ENCODE peak calls at places on chromosomes 3 and 15, in five cellular contexts. Z is breast epithelium, A is transverse colon, G is H1, O is K562. U is an unnamed sample.

GRCh38 chr3:66385066-66385465 is 115.8 kb downstream of the LRIG1 start:
- DNase-seq in Z (no peak), A (no peak), G (no peak), O (no peak), U (no peak)

GRCh38 chr15:78265137-78265460 is 737 bp downstream of the DNAJA4 start:
- DNase-seq in Z (no peak), A (no peak), G (no peak), O (no peak), U (no peak)

GRCh38 chr3:109396811-109397210 is 59.5 kb upstream of the DPPA4 start:
- DNase-seq in Z (no peak), A (no peak), G (no peak), O (no peak), U (no peak)

GRCh38 chr3:36852071-36852470 is 87.7 kb upstream of the DCLK3 start:
- DNase-seq in Z (no peak), A (no peak), G (no peak), O (no peak), U (no peak)

GRCh38 chr3:148102156-148102555 is 595.5 kb upstream of the AGTR1 start:
- DNase-seq in Z (no peak), A (no peak), G (no peak), O (no peak), U (no peak)

GRCh38 chr15:89656116-89656815 is 999 bp upstream of the KIF7 start:
- DNase-seq in Z (no peak), A (no peak), G (no peak), O (no peak), U (no peak)

GRCh38 chr3:53081318-53081717 is 35.4 kb upstream of the SFMBT1 start:
- DNase-seq in Z (no peak), A (no peak), G (no peak), O (no peak), U (no peak)

GRCh38 chr15:83794209-83794608 is 140.3 kb downstream of the ADAMTSL3 start:
- DNase-seq in Z (no peak), A (no peak), G (no peak), O (no peak), U (no peak)

GRCh38 chr15:66027268-66027806 is 158.0 kb downstream of the RAB11A start:
- DNase-seq in Z (no peak), A (peak), G (no peak), O (no peak), U (no peak)

GRCh38 chr3:190076601-190077444 is 43.9 kb downstream of the P3H2 start:
- DNase-seq in Z (peak), A (no peak), G (peak), O (no peak), U (peak)

GRCh38 chr3:187943677-187944390 is 198.6 kb upstream of the BCL6 start:
- DNase-seq in Z (no peak), A (no peak), G (no peak), O (no peak), U (peak)

GRCh38 chr15:42392309-42393024 is 33.2 kb downstream of the CAPN3 start:
- DNase-seq in Z (no peak), A (peak), G (no peak), O (no peak), U (no peak)

GRCh38 chr3:117184574-117184973 is 475.0 kb downstream of the TUSC7 start:
- DNase-seq in Z (no peak), A (no peak), G (no peak), O (no peak), U (no peak)

GRCh38 chr3:110027446-110027845 is 690.1 kb upstream of the DPPA4 start:
- DNase-seq in Z (no peak), A (no peak), G (no peak), O (no peak), U (no peak)

GRCh38 chr15:34853001-34853758 is 57.8 kb upstream of the ACTC1 start:
- DNase-seq in Z (no peak), A (no peak), G (no peak), O (no peak), U (peak)

GRCh38 chr15:100650685-100651084 is 48.3 kb downstream of the ASB7 start:
- DNase-seq in Z (no peak), A (no peak), G (no peak), O (no peak), U (no peak)

DNA sequence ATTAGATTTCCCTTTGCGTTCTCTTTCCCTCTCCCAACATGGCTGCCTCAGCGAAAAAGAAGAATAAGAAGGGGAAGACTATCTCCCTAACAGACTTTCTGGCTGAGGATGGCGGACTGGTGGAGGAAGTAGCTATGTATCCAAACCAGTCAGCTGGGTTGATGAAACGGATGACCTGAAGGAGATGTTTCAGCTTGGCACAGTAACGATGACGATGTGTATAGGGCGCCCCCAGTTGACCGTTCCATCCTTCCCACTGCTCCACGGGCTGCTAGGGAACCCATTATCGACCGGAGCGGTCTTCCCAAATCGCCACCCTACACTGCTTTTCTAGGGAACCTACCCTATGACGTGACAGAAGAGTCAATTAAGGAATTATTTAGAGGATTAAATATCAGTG is 20.1 kb upstream of the PARP14 start:
- DNase-seq in Z (no peak), A (no peak), G (peak), O (no peak), U (no peak)
- TF ChIP-seq CTCF in Z (no peak), A (no peak), G (peak), O (no peak), U (no peak)

GRCh38 chr3:45559560-45560118 is 34.9 kb upstream of the LIMD1 start:
- DNase-seq in Z (no peak), A (no peak), G (no peak), O (no peak), U (no peak)

GRCh38 chr3:45565341-45565740 is 29.2 kb upstream of the LIMD1 start:
- DNase-seq in Z (no peak), A (no peak), G (no peak), O (no peak), U (no peak)

GRCh38 chr3:45560270-45561020 is 34.1 kb upstream of the LIMD1 start:
- DNase-seq in Z (peak), A (peak), G (no peak), O (no peak), U (no peak)

GRCh38 chr3:45564172-45564571 is 30.4 kb upstream of the LIMD1 start:
- DNase-seq in Z (no peak), A (no peak), G (no peak), O (no peak), U (no peak)

GRCh38 chr3:45562027-45562426 is 32.5 kb upstream of the LIMD1 start:
- DNase-seq in Z (no peak), A (no peak), G (no peak), O (no peak), U (no peak)
- TF ChIP-seq POLR2AphosphoS5 in Z (no peak), A (no peak), G (no peak), O (no peak), U (no peak)

GRCh38 chr3:43621406-43621973 is 321 bp downstream of the ANO10 start:
- DNase-seq in Z (no peak), A (peak), G (no peak), O (peak), U (peak)
- TF ChIP-seq POLR2A in Z (no peak), A (peak), G (no peak), O (no peak), U (peak)

GRCh38 chr15:91168457-91168856 is 68.4 kb downstream of the SV2B start:
- DNase-seq in Z (no peak), A (no peak), G (no peak), O (no peak), U (no peak)
- TF ChIP-seq CTCF in Z (no peak), A (no peak), G (no peak), O (no peak), U (no peak)